ENCODE peak calls at places on chromosomes 3 and 15, in seven cellular contexts. J is right lobe of liver, U is H9, H is ovary, W is HCT116, L is endothelial cell of umbilical vein, E is AG04450. V is an unnamed sample.
A peak's percentile ranks its signal among the peaks of the same experiment; 100 is the strongest.

GRCh38 chr15:91783001-91783400 is 70.5 kb upstream of the SLCO3A1 start:
- DNase-seq in J (no peak), U (no peak), H (no peak), W (no peak), L (no peak), E (no peak), V (no peak)

GRCh38 chr3:135229018-135229495 is 434.0 kb downstream of the EPHB1 start:
- DNase-seq in J (no peak), U (peak; percentile 68), H (no peak), W (no peak), L (no peak), E (no peak), V (no peak)

GRCh38 chr3:173336261-173336660 is 61.3 kb upstream of the NLGN1 start:
- DNase-seq in J (no peak), U (no peak), H (no peak), W (no peak), L (no peak), E (no peak), V (no peak)

GRCh38 chr3:13016083-13016725 is 57.0 kb downstream of the IQSEC1 start:
- DNase-seq in J (peak; percentile 61), U (no peak), H (no peak), W (no peak), L (no peak), E (no peak), V (no peak)

GRCh38 chr15:43518073-43518761 is 809 bp downstream of the MAP1A start:
- DNase-seq in J (no peak), U (peak; percentile 60), H (peak; percentile 46), W (no peak), L (peak; percentile 42), E (no peak), V (peak; percentile 41)

GRCh38 chr3:12966847-12967750 is 106.1 kb downstream of the IQSEC1 start:
- DNase-seq in J (no peak), U (peak; percentile 50), H (no peak), W (no peak), L (peak; percentile 35), E (no peak), V (no peak)

GRCh38 chr15:73952913-73953750 is 26.9 kb downstream of the LOXL1 start:
- DNase-seq in J (no peak), U (no peak), H (no peak), W (no peak), L (no peak), E (no peak), V (no peak)

GRCh38 chr15:69114231-69114937 is 46.1 kb upstream of the GLCE start:
- DNase-seq in J (no peak), U (no peak), H (no peak), W (peak; percentile 1), L (no peak), E (no peak), V (peak; percentile 17)

GRCh38 chr15:98684995-98685525 is 36.7 kb downstream of the IGF1R start:
- DNase-seq in J (no peak), U (no peak), H (no peak), W (no peak), L (no peak), E (no peak), V (no peak)

GRCh38 chr3:152942366-152942765 is 107.4 kb downstream of the P2RY1 start:
- DNase-seq in J (no peak), U (no peak), H (no peak), W (no peak), L (no peak), E (no peak), V (no peak)

GRCh38 chr15:22845289-22845900 is 6.9 kb downstream of the NIPA2 start:
- DNase-seq in J (no peak), U (peak; percentile 66), H (no peak), W (no peak), L (no peak), E (no peak), V (no peak)

GRCh38 chr15:48177383-48177874 is 666 bp downstream of the MYEF2 start:
- DNase-seq in J (no peak), U (no peak), H (no peak), W (no peak), L (peak; percentile 83), E (no peak), V (peak; percentile 30)

GRCh38 chr3:64530434-64531049 is 157.3 kb downstream of the ADAMTS9 start:
- DNase-seq in J (no peak), U (peak; percentile 69), H (peak; percentile 71), W (peak; percentile 21), L (peak; percentile 59), E (no peak), V (peak; percentile 64)

GRCh38 chr3:45781841-45782240 is 14.5 kb downstream of the SLC6A20 start:
- DNase-seq in J (no peak), U (no peak), H (no peak), W (no peak), L (no peak), E (no peak), V (no peak)

GRCh38 chr3:31196261-31196660 is 301.8 kb upstream of the GADL1 start:
- DNase-seq in J (no peak), U (no peak), H (no peak), W (no peak), L (no peak), E (no peak), V (no peak)

GRCh38 chr3:31197941-31198340 is 303.5 kb upstream of the GADL1 start:
- DNase-seq in J (no peak), U (no peak), H (no peak), W (no peak), L (no peak), E (no peak), V (no peak)

GRCh38 chr3:31193871-31194270 is 299.4 kb upstream of the GADL1 start:
- DNase-seq in J (no peak), U (no peak), H (no peak), W (no peak), L (no peak), E (no peak), V (no peak)

GRCh38 chr3:31198890-31199289 is 304.4 kb upstream of the GADL1 start:
- DNase-seq in J (no peak), U (no peak), H (no peak), W (no peak), L (no peak), E (no peak), V (no peak)

GRCh38 chr3:31196881-31197364 is 302.5 kb upstream of the GADL1 start:
- DNase-seq in J (no peak), U (peak; percentile 27), H (peak; percentile 34), W (no peak), L (no peak), E (no peak), V (peak; percentile 73)
- H3K27ac ChIP-seq in J (no peak overlapping the region), U (no peak overlapping the region), H (no peak overlapping the region), W (no peak overlapping the region), L (no peak overlapping the region), E (no peak overlapping the region), V (no peak overlapping the region)

DNA sequence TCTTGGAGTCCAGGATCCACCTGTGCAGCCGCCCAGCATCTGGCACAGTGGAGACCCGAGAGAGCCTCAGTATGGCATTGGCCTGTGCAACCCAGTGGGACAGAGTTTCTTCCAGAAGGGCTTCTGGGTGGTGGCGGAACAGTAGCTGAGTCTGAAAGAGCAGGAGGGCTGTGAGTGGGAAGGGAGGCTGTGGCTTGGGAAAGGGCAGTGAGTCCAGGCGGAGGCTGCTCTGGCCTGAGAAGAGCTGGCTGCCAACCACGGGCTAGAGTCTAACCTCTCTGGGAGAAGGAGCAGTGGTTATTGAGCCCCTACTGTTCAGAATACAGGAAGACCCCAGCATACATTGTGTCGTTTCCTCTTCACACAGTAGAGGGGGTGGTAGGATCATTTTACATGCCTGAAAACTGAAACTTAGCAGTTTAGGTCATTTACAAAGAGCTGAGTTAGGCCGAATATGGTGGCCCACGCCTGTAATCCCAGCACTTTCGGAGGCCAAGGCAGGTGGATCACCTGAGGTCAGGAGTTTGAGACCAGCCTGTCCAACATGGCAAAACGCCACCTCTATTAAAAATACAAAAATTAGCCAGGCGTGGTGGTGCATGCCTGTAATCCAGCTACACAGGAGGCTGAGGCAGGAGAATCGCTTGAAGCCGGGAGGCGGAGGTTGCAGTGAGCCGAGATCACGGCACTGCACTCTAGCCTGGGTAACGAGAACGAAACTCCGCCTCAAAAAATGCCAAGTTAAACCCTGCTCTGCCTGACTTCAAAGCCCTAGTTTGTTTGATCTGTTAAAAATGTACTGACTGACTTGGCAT is 3.2 kb downstream of the AEN start:
- DNase-seq in J (no peak), U (no peak), H (no peak), W (no peak), L (peak; percentile 81), E (no peak), V (peak; percentile 35)
- TF ChIP-seq CTCF in J (peak; percentile 33), U (peak; percentile 44), H (peak; percentile 75), W (peak; percentile 12), L (peak; percentile 44), E (peak; percentile 57), V (peak; percentile 48)

DNA sequence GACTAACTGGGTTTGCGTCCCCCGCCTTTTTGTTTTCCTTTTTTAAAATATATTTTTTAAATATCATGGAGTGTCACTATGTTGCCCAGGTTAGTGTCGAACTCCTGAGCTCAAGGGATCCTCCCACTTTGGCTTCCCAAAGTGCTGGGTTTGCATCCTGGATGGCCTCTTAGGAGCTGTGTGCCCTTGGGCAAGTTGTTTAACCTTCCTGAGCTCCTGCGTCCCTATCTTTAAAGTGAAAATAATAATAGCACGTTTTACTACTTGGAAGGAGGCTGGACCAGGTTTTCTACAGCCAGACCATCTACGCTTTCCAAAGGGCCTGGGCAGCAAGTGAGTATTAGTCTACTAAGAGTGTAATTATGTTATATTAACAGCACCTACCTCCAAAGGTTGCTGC is 44.2 kb upstream of the RNU6-1 start:
- DNase-seq in J (no peak), U (no peak), H (no peak), W (no peak), L (no peak), E (no peak), V (no peak)
- H3K27ac ChIP-seq in J (peak overlapping the region; percentile 58), U (no peak overlapping the region), H (peak overlapping the region; percentile 53), W (peak overlapping the region; percentile 11), L (no peak overlapping the region), E (no peak overlapping the region), V (peak overlapping the region; percentile 71)

GRCh38 chr3:124391774-124392173 is 338.5 kb upstream of the UMPS start:
- DNase-seq in J (no peak), U (no peak), H (no peak), W (no peak), L (no peak), E (no peak), V (no peak)
- TF ChIP-seq CTCF in J (no peak), U (peak; percentile 21), H (no peak), W (peak; percentile 30), L (no peak), E (no peak), V (no peak)

V was measured in cardiac muscle cell.